ENCODE peak calls at places on chromosome 17, in nine cellular contexts. One of them, this sample, is unnamed.

GRCh38 chr17:77366558-77367245 is 225.9 kb downstream of the SEC14L1 start:
- DNase-seq in prostate gland: no peak
- DNase-seq in tibial artery: peak; percentile 77
- DNase-seq in testis: peak; percentile 68
- DNase-seq in CD4-positive, CD25-positive, alpha-beta regulatory T cell: no peak
- DNase-seq in HepG2: no peak
- DNase-seq in left ventricle myocardium inferior: no peak
- DNase-seq in BE2C: no peak
- DNase-seq in osteoblast: peak; percentile 87
- DNase-seq in this sample: no peak

GRCh38 chr17:67386965-67387551 is 10.0 kb downstream of the PITPNC1 start:
- DNase-seq in testis: peak; percentile 69
- DNase-seq in prostate gland: no peak
- DNase-seq in BE2C: peak; percentile 81
- DNase-seq in tibial artery: no peak
- DNase-seq in HepG2: peak; percentile 56
- DNase-seq in osteoblast: no peak
- DNase-seq in left ventricle myocardium inferior: peak; percentile 36
- DNase-seq in CD4-positive, CD25-positive, alpha-beta regulatory T cell: peak; percentile 39
- DNase-seq in this sample: peak; percentile 27

GRCh38 chr17:69711504-69711903 is 297.0 kb downstream of the MAP2K6 start:
- DNase-seq in tibial artery: no peak
- DNase-seq in prostate gland: no peak
- DNase-seq in CD4-positive, CD25-positive, alpha-beta regulatory T cell: no peak
- DNase-seq in BE2C: no peak
- DNase-seq in HepG2: no peak
- DNase-seq in testis: no peak
- DNase-seq in left ventricle myocardium inferior: no peak
- DNase-seq in osteoblast: peak; percentile 1
- DNase-seq in this sample: no peak

GRCh38 chr17:1331708-1332107 is 52.2 kb downstream of the TRARG1 start:
- DNase-seq in prostate gland: no peak
- DNase-seq in BE2C: no peak
- DNase-seq in tibial artery: no peak
- DNase-seq in osteoblast: peak; percentile 52
- DNase-seq in testis: no peak
- DNase-seq in HepG2: no peak
- DNase-seq in left ventricle myocardium inferior: peak; percentile 57
- DNase-seq in CD4-positive, CD25-positive, alpha-beta regulatory T cell: no peak
- DNase-seq in this sample: no peak

GRCh38 chr17:57892820-57893595 is 43.2 kb upstream of the MRPS23 start:
- DNase-seq in left ventricle myocardium inferior: peak; percentile 91
- DNase-seq in CD4-positive, CD25-positive, alpha-beta regulatory T cell: peak; percentile 8
- DNase-seq in tibial artery: peak; percentile 98
- DNase-seq in osteoblast: peak; percentile 98
- DNase-seq in prostate gland: peak; percentile 85
- DNase-seq in testis: peak; percentile 89
- DNase-seq in BE2C: no peak
- DNase-seq in HepG2: peak; percentile 97
- DNase-seq in this sample: peak; percentile 99

GRCh38 chr17:39177256-39177655 is 11.3 kb upstream of the ARL5C start:
- DNase-seq in tibial artery: no peak
- DNase-seq in HepG2: no peak
- DNase-seq in left ventricle myocardium inferior: no peak
- DNase-seq in testis: peak; percentile 60
- DNase-seq in CD4-positive, CD25-positive, alpha-beta regulatory T cell: no peak
- DNase-seq in BE2C: peak; percentile 74
- DNase-seq in prostate gland: no peak
- DNase-seq in osteoblast: peak; percentile 54
- DNase-seq in this sample: peak; percentile 21

GRCh38 chr17:62781826-62782225 is 26.3 kb downstream of the MARCHF10 start:
- DNase-seq in BE2C: no peak
- DNase-seq in left ventricle myocardium inferior: no peak
- DNase-seq in tibial artery: no peak
- DNase-seq in prostate gland: no peak
- DNase-seq in HepG2: peak; percentile 20
- DNase-seq in testis: no peak
- DNase-seq in osteoblast: peak; percentile 69
- DNase-seq in CD4-positive, CD25-positive, alpha-beta regulatory T cell: no peak
- DNase-seq in this sample: no peak

GRCh38 chr17:57021226-57021940 is 43.5 kb downstream of the SCPEP1 start:
- DNase-seq in testis: no peak
- DNase-seq in left ventricle myocardium inferior: no peak
- DNase-seq in CD4-positive, CD25-positive, alpha-beta regulatory T cell: no peak
- DNase-seq in prostate gland: peak; percentile 94
- DNase-seq in HepG2: no peak
- DNase-seq in osteoblast: no peak
- DNase-seq in tibial artery: peak; percentile 76
- DNase-seq in BE2C: no peak
- DNase-seq in this sample: peak; percentile 55

GRCh38 chr17:72588961-72589360 is 468.1 kb downstream of the SOX9 start:
- DNase-seq in tibial artery: no peak
- DNase-seq in CD4-positive, CD25-positive, alpha-beta regulatory T cell: no peak
- DNase-seq in prostate gland: peak; percentile 47
- DNase-seq in BE2C: peak; percentile 47
- DNase-seq in osteoblast: peak; percentile 73
- DNase-seq in testis: peak; percentile 28
- DNase-seq in left ventricle myocardium inferior: no peak
- DNase-seq in HepG2: peak; percentile 67
- DNase-seq in this sample: no peak

GRCh38 chr17:68592667-68593330 is 8.4 kb downstream of the FAM20A start:
- DNase-seq in osteoblast: peak; percentile 42
- DNase-seq in HepG2: no peak
- DNase-seq in testis: no peak
- DNase-seq in BE2C: no peak
- DNase-seq in CD4-positive, CD25-positive, alpha-beta regulatory T cell: no peak
- DNase-seq in tibial artery: no peak
- DNase-seq in left ventricle myocardium inferior: no peak
- DNase-seq in prostate gland: no peak
- DNase-seq in this sample: no peak

GRCh38 chr17:61619953-61620352 is 28.9 kb upstream of the NACA2 start:
- DNase-seq in tibial artery: no peak
- DNase-seq in CD4-positive, CD25-positive, alpha-beta regulatory T cell: no peak
- DNase-seq in osteoblast: no peak
- DNase-seq in BE2C: no peak
- DNase-seq in testis: no peak
- DNase-seq in prostate gland: no peak
- DNase-seq in left ventricle myocardium inferior: no peak
- DNase-seq in HepG2: no peak
- DNase-seq in this sample: no peak

GRCh38 chr17:66855204-66855603 is 20.3 kb downstream of the CACNG5 start:
- DNase-seq in left ventricle myocardium inferior: no peak
- DNase-seq in testis: peak; percentile 51
- DNase-seq in prostate gland: no peak
- DNase-seq in BE2C: no peak
- DNase-seq in osteoblast: no peak
- DNase-seq in HepG2: no peak
- DNase-seq in CD4-positive, CD25-positive, alpha-beta regulatory T cell: peak; percentile 3
- DNase-seq in tibial artery: no peak
- DNase-seq in this sample: no peak

GRCh38 chr17:8623591-8623990 is 6.9 kb downstream of the MYH10 start:
- DNase-seq in testis: no peak
- DNase-seq in left ventricle myocardium inferior: no peak
- DNase-seq in osteoblast: peak; percentile 83
- DNase-seq in prostate gland: no peak
- DNase-seq in tibial artery: no peak
- DNase-seq in HepG2: no peak
- DNase-seq in BE2C: no peak
- DNase-seq in CD4-positive, CD25-positive, alpha-beta regulatory T cell: no peak
- DNase-seq in this sample: no peak

GRCh38 chr17:81914103-81914850 is 3.1 kb upstream of the PCYT2 start:
- DNase-seq in left ventricle myocardium inferior: no peak
- DNase-seq in testis: no peak
- DNase-seq in HepG2: no peak
- DNase-seq in osteoblast: no peak
- DNase-seq in BE2C: no peak
- DNase-seq in CD4-positive, CD25-positive, alpha-beta regulatory T cell: no peak
- DNase-seq in tibial artery: no peak
- DNase-seq in prostate gland: no peak
- DNase-seq in this sample: no peak

GRCh38 chr17:4968916-4969550 is 1.4 kb upstream of the SPAG7 start:
- DNase-seq in osteoblast: peak; percentile 96
- DNase-seq in CD4-positive, CD25-positive, alpha-beta regulatory T cell: no peak
- DNase-seq in tibial artery: no peak
- DNase-seq in HepG2: no peak
- DNase-seq in prostate gland: no peak
- DNase-seq in left ventricle myocardium inferior: no peak
- DNase-seq in BE2C: no peak
- DNase-seq in testis: no peak
- DNase-seq in this sample: peak; percentile 78

GRCh38 chr17:2396568-2397246 is 4.2 kb downstream of the MNT start:
- DNase-seq in HepG2: peak; percentile 95
- DNase-seq in CD4-positive, CD25-positive, alpha-beta regulatory T cell: peak; percentile 35
- DNase-seq in prostate gland: peak; percentile 93
- DNase-seq in tibial artery: peak; percentile 99
- DNase-seq in testis: peak; percentile 96
- DNase-seq in left ventricle myocardium inferior: peak; percentile 94
- DNase-seq in BE2C: peak; percentile 92
- DNase-seq in osteoblast: peak; percentile 99
- DNase-seq in this sample: peak; percentile 95

DNA sequence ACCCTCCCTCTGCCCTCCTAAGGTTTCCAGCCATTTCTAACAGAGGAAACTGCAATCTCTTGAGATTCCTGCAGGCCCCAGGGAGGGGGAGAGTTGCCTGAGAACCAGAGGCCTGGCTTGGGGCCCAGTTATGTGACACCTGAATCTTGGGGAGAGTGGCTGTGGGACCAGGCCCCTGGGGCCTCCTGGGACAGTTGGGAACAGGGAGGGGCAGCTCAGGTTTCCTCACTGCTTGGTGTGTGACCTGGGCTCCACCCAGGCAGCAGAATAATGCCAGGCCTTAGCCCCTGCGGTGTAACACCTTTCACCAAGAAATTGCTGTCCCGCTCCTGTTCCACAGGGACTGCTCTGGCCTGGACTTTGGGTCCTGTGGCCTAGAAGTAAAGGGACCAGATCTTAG is 44.3 kb upstream of the CRHR1 start:
- DNase-seq in testis: no peak
- DNase-seq in prostate gland: no peak
- DNase-seq in tibial artery: peak; percentile 57
- DNase-seq in CD4-positive, CD25-positive, alpha-beta regulatory T cell: no peak
- DNase-seq in BE2C: no peak
- DNase-seq in HepG2: no peak
- DNase-seq in left ventricle myocardium inferior: no peak
- DNase-seq in osteoblast: no peak
- DNase-seq in this sample: no peak
- H3K27me3 ChIP-seq in testis: no peaks in the 10 kb centered on the region
- H3K27me3 ChIP-seq in prostate gland: no peaks in the 10 kb centered on the region
- H3K27me3 ChIP-seq in tibial artery: peaks cover 46% of the 10 kb centered on the region
- H3K27me3 ChIP-seq in CD4-positive, CD25-positive, alpha-beta regulatory T cell: peaks cover 5% of the 10 kb centered on the region
- H3K27me3 ChIP-seq in BE2C: peaks cover 31% of the 10 kb centered on the region
- H3K27me3 ChIP-seq in HepG2: peaks cover 6% of the 10 kb centered on the region
- H3K27me3 ChIP-seq in left ventricle myocardium inferior: peaks cover 44% of the 10 kb centered on the region
- H3K27me3 ChIP-seq in osteoblast: peaks cover 22% of the 10 kb centered on the region
- H3K27me3 ChIP-seq in this sample: peaks cover 40% of the 10 kb centered on the region

DNA sequence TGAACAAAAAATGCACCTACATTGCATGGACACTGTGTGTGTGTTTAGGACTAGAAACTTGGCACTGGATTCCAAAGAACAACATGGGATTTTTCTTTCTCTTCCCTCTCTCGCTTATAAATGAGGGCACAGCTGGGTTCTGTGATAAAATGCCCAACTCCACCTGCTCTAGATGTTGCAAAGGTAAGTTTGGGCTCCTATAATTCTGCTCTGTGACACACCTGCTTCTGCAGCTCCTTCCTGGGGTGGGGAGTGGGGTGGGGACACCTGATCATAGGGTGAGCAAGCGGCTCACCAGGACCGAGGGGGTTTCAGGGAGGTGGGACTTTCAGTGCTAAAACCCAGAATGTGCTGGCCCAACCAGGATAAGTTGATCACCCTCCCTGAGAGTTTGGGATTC is 104.3 kb downstream of the AXIN2 start:
- DNase-seq in HepG2: no peak
- DNase-seq in BE2C: no peak
- DNase-seq in prostate gland: no peak
- DNase-seq in osteoblast: peak; percentile 22
- DNase-seq in CD4-positive, CD25-positive, alpha-beta regulatory T cell: no peak
- DNase-seq in testis: no peak
- DNase-seq in left ventricle myocardium inferior: no peak
- DNase-seq in tibial artery: no peak
- DNase-seq in this sample: no peak
- H3K9me3 ChIP-seq in HepG2: no peaks in the 10 kb centered on the region
- H3K9me3 ChIP-seq in BE2C: no peaks in the 10 kb centered on the region
- H3K9me3 ChIP-seq in prostate gland: no peaks in the 10 kb centered on the region
- H3K9me3 ChIP-seq in osteoblast: no peaks in the 10 kb centered on the region
- H3K9me3 ChIP-seq in CD4-positive, CD25-positive, alpha-beta regulatory T cell: no peaks in the 10 kb centered on the region
- H3K9me3 ChIP-seq in testis: no peaks in the 10 kb centered on the region
- H3K9me3 ChIP-seq in left ventricle myocardium inferior: no peaks in the 10 kb centered on the region
- H3K9me3 ChIP-seq in tibial artery: no peaks in the 10 kb centered on the region
- H3K9me3 ChIP-seq in this sample: no peaks in the 10 kb centered on the region

GRCh38 chr17:21524211-21524591 is 148.0 kb downstream of the KCNJ12 start:
- DNase-seq in CD4-positive, CD25-positive, alpha-beta regulatory T cell: no peak
- DNase-seq in left ventricle myocardium inferior: no peak
- DNase-seq in osteoblast: no peak
- DNase-seq in BE2C: no peak
- DNase-seq in testis: no peak
- DNase-seq in prostate gland: no peak
- DNase-seq in tibial artery: no peak
- DNase-seq in HepG2: no peak
- DNase-seq in this sample: no peak
- H3K4me3 ChIP-seq in CD4-positive, CD25-positive, alpha-beta regulatory T cell: no peak overlapping the region
- H3K4me3 ChIP-seq in left ventricle myocardium inferior: no peak overlapping the region
- H3K4me3 ChIP-seq in osteoblast: no peak overlapping the region
- H3K4me3 ChIP-seq in BE2C: no peak overlapping the region
- H3K4me3 ChIP-seq in testis: no peak overlapping the region
- H3K4me3 ChIP-seq in prostate gland: no peak overlapping the region
- H3K4me3 ChIP-seq in tibial artery: no peak overlapping the region
- H3K4me3 ChIP-seq in HepG2: no peak overlapping the region
- H3K4me3 ChIP-seq in this sample: no peak overlapping the region

GRCh38 chr17:80190716-80191115 is 20.9 kb downstream of the CARD14 start:
- DNase-seq in osteoblast: no peak
- DNase-seq in CD4-positive, CD25-positive, alpha-beta regulatory T cell: no peak
- DNase-seq in tibial artery: no peak
- DNase-seq in HepG2: no peak
- DNase-seq in BE2C: no peak
- DNase-seq in prostate gland: no peak
- DNase-seq in left ventricle myocardium inferior: no peak
- DNase-seq in testis: no peak
- DNase-seq in this sample: no peak

GRCh38 chr17:80191192-80191591 is 21.4 kb downstream of the CARD14 start:
- DNase-seq in BE2C: no peak
- DNase-seq in tibial artery: no peak
- DNase-seq in left ventricle myocardium inferior: no peak
- DNase-seq in CD4-positive, CD25-positive, alpha-beta regulatory T cell: no peak
- DNase-seq in osteoblast: no peak
- DNase-seq in testis: no peak
- DNase-seq in prostate gland: no peak
- DNase-seq in HepG2: no peak
- DNase-seq in this sample: no peak

GRCh38 chr17:80187493-80187892 is 17.7 kb downstream of the CARD14 start:
- DNase-seq in HepG2: no peak
- DNase-seq in testis: peak; percentile 58
- DNase-seq in BE2C: no peak
- DNase-seq in osteoblast: peak; percentile 91
- DNase-seq in CD4-positive, CD25-positive, alpha-beta regulatory T cell: no peak
- DNase-seq in left ventricle myocardium inferior: peak; percentile 66
- DNase-seq in prostate gland: peak; percentile 82
- DNase-seq in tibial artery: no peak
- DNase-seq in this sample: peak; percentile 81

GRCh38 chr17:80191720-80192265 is 22.0 kb downstream of the CARD14 start:
- DNase-seq in osteoblast: no peak
- DNase-seq in prostate gland: peak; percentile 58
- DNase-seq in tibial artery: no peak
- DNase-seq in testis: no peak
- DNase-seq in BE2C: no peak
- DNase-seq in CD4-positive, CD25-positive, alpha-beta regulatory T cell: no peak
- DNase-seq in HepG2: no peak
- DNase-seq in left ventricle myocardium inferior: no peak
- DNase-seq in this sample: no peak

GRCh38 chr17:80189611-80190010 is 19.8 kb downstream of the CARD14 start:
- DNase-seq in left ventricle myocardium inferior: no peak
- DNase-seq in CD4-positive, CD25-positive, alpha-beta regulatory T cell: no peak
- DNase-seq in prostate gland: no peak
- DNase-seq in testis: no peak
- DNase-seq in BE2C: no peak
- DNase-seq in tibial artery: no peak
- DNase-seq in osteoblast: no peak
- DNase-seq in HepG2: no peak
- DNase-seq in this sample: no peak
- H3K27me3 ChIP-seq in left ventricle myocardium inferior: peaks cover 25% of the 10 kb centered on the region
- H3K27me3 ChIP-seq in CD4-positive, CD25-positive, alpha-beta regulatory T cell: no peaks in the 10 kb centered on the region
- H3K27me3 ChIP-seq in prostate gland: no peaks in the 10 kb centered on the region
- H3K27me3 ChIP-seq in testis: no peaks in the 10 kb centered on the region
- H3K27me3 ChIP-seq in BE2C: no peaks in the 10 kb centered on the region
- H3K27me3 ChIP-seq in tibial artery: peaks cover 53% of the 10 kb centered on the region
- H3K27me3 ChIP-seq in osteoblast: peaks cover 19% of the 10 kb centered on the region
- H3K27me3 ChIP-seq in HepG2: peaks cover 28% of the 10 kb centered on the region
- H3K27me3 ChIP-seq in this sample: no peaks in the 10 kb centered on the region